ENCODE peak calls at places on chromosomes 3 and 15, in four cellular contexts. G is SK-N-SH, F is K562, C is HepG2. Z is an unnamed sample.
A peak's percentile ranks its signal among the peaks of the same experiment; 100 is the strongest.

GRCh38 chr3:14126017-14126902 is 1.4 kb downstream of the TMEM43 start:
- DNase-seq in G (no peak), C (no peak), F (peak; percentile 83), Z (no peak)

GRCh38 chr3:167032267-167032876 is 347.7 kb downstream of the ZBBX start:
- DNase-seq in F (no peak), G (peak; percentile 9), C (peak; percentile 57), Z (no peak)

GRCh38 chr3:30435950-30436349 is 170.5 kb upstream of the TGFBR2 start:
- DNase-seq in G (no peak), C (no peak), F (no peak), Z (no peak)

GRCh38 chr15:92797168-92798052 is 102.7 kb upstream of the CHD2 start:
- DNase-seq in G (peak; percentile 62), C (peak; percentile 78), F (peak; percentile 56), Z (no peak)

GRCh38 chr3:161372321-161373260 is 1.3 kb upstream of the SPTSSB start:
- DNase-seq in C (no peak), F (no peak), G (peak; percentile 74), Z (peak; percentile 43)

GRCh38 chr3:40546811-40547210 is 22.1 kb downstream of the ZNF621 start:
- DNase-seq in C (no peak), G (no peak), F (no peak), Z (no peak)

GRCh38 chr3:152834354-152835310 is at the start of gene P2RY1:
- DNase-seq in F (peak; percentile 83), C (no peak), G (peak; percentile 70), Z (peak; percentile 90)

GRCh38 chr3:178705925-178706324 is 169.7 kb downstream of the KCNMB2 start:
- DNase-seq in C (no peak), F (no peak), G (no peak), Z (no peak)

GRCh38 chr3:29079358-29079757 is 201.5 kb upstream of the RBMS3 start:
- DNase-seq in F (no peak), C (no peak), G (no peak), Z (no peak)

GRCh38 chr15:89805241-89806216 is 9.1 kb downstream of the ANPEP start:
- DNase-seq in F (no peak), C (no peak), G (no peak), Z (no peak)

GRCh38 chr3:171874251-171874679 is 31.1 kb downstream of the TMEM212 start:
- DNase-seq in G (no peak), C (peak; percentile 5), F (no peak), Z (no peak)

GRCh38 chr3:25584011-25584789 is 80.5 kb downstream of the TOP2B start:
- DNase-seq in G (no peak), F (no peak), C (no peak), Z (no peak)

GRCh38 chr3:86563358-86563970 is 427.5 kb downstream of the VGLL3 start:
- DNase-seq in C (peak; percentile 34), F (peak; percentile 12), G (peak; percentile 16), Z (no peak)

GRCh38 chr15:27133244-27133643 is 162.3 kb downstream of the GABRG3 start:
- DNase-seq in C (no peak), F (no peak), G (peak; percentile 24), Z (no peak)

GRCh38 chr3:114447545-114447944 is 153.7 kb downstream of the TIGIT start:
- DNase-seq in F (no peak), G (no peak), C (no peak), Z (no peak)

GRCh38 chr15:89450076-89451006 is 46.0 kb downstream of the RHCG start:
- DNase-seq in C (no peak), F (no peak), G (peak; percentile 77), Z (no peak)

GRCh38 chr3:3708769-3709115 is 90.5 kb upstream of the LRRN1 start:
- DNase-seq in C (no peak), F (no peak), G (no peak), Z (no peak)

GRCh38 chr15:31857194-31857593 is 173.1 kb upstream of the CHRNA7 start:
- DNase-seq in F (no peak), C (no peak), G (no peak), Z (peak; percentile 44)

GRCh38 chr3:26657406-26657976 is 34.9 kb downstream of the LRRC3B start:
- DNase-seq in C (no peak), G (no peak), F (no peak), Z (no peak)

GRCh38 chr3:45120615-45121158 is 25.5 kb downstream of the CDCP1 start:
- DNase-seq in F (no peak), G (no peak), C (peak; percentile 39), Z (no peak)

GRCh38 chr3:182711261-182711683 is 82.0 kb upstream of the ATP11B start:
- DNase-seq in G (no peak), C (peak; percentile 59), F (no peak), Z (no peak)

GRCh38 chr3:11641316-11641682 is 2.4 kb downstream of the VGLL4 start:
- DNase-seq in C (no peak), F (no peak), G (no peak), Z (no peak)

GRCh38 chr3:146088840-146089239 is 72.1 kb downstream of the PLOD2 start:
- DNase-seq in F (no peak), G (no peak), C (no peak), Z (no peak)

GRCh38 chr3:47108546-47108945 is 55.4 kb downstream of the SETD2 start:
- DNase-seq in G (no peak), F (no peak), C (no peak), Z (no peak)

GRCh38 chr3:181006541-181006940 is 17.0 kb upstream of the DNAJC19 start:
- DNase-seq in F (no peak), C (no peak), G (no peak), Z (no peak)

GRCh38 chr3:183285828-183286457 is 32.9 kb downstream of the B3GNT5 start:
- DNase-seq in F (no peak), G (peak; percentile 81), C (peak; percentile 15), Z (no peak)

GRCh38 chr3:180962530-180962929 is 27.0 kb downstream of the DNAJC19 start:
- DNase-seq in G (no peak), F (no peak), C (no peak), Z (no peak)

GRCh38 chr15:101455291-101455916 is 34.1 kb downstream of the PCSK6 start:
- DNase-seq in C (no peak), F (no peak), G (peak; percentile 63), Z (no peak)

DNA sequence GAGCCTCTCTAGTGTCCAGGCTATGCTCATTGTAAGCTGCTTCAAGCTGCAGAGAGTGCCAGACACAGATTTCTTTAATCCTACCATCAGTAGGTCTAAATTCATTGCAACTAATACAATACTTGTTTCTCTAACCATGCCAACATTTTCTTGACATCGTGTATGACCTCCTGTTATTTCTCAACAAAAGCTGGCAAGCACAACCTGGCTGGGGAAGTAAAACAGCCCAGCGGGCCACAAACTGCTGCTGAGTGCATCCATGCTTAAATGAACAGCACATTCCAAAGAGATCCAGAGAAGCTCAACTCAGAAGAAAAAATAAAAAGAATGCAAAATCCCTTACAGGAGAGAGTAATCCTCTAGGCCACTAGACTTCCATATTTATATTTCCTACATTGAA is 36.5 kb downstream of the GMNC start:
- DNase-seq in C (no peak), G (no peak), F (no peak), Z (no peak)
- TF ChIP-seq FOXJ3 in C (no peak), G (no peak), F (no peak), Z (no peak)

GRCh38 chr3:191262650-191263049 is 63.6 kb downstream of the OSTN start:
- DNase-seq in C (no peak), G (no peak), F (no peak), Z (no peak)

GRCh38 chr3:191260431-191261303 is 61.6 kb downstream of the OSTN start:
- DNase-seq in C (no peak), G (no peak), F (no peak), Z (no peak)

GRCh38 chr3:191261304-191261638 is 62.2 kb downstream of the OSTN start:
- DNase-seq in C (no peak), F (no peak), G (no peak), Z (no peak)

GRCh38 chr3:191263850-191264249 is 64.8 kb downstream of the OSTN start:
- DNase-seq in F (no peak), G (no peak), C (no peak), Z (no peak)

DNA sequence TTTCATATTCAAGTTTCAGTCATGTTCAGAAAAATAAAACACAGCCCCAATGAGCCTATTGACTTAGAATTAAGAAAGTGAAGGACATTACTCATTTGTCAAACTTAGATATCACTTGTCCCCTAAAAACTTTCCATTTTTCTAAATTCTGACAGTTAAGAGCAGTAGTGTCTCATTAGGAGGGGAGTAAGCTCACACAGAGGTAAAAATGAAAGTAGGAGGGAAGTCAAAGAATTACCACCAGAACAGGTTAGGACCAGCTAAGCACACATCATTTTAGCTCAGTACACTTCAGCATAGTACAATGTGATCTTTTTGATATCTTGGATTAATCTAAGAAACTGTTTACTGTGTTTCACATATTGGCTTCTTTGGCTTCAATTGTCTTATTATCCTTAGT is 64.3 kb downstream of the OSTN start:
- DNase-seq in G (no peak), C (no peak), F (no peak), Z (no peak)
- TF ChIP-seq FOXJ3 in G (no peak), C (no peak), F (no peak), Z (no peak)

DNA sequence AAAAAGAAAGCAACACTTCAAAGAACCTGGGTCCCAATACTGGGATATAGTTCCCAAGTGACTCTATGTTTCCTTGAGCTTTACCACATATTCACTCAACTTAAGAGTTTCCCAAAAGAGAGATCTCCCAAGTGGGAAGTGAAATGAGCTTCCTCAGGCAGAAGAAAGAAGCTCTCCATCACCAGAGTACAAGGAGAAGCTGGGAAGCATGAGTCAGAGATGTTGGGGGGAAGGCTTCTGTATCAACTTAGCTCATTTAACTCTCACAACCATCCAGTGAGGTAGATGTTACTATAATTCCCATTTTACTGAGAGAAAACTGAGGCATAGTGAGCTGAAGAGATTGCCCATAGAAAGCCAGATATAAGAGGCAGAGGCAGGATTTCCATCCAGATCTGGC is 47.0 kb upstream of the TRIM42 start:
- DNase-seq in G (no peak), F (no peak), C (no peak), Z (no peak)
- TF ChIP-seq FOXJ3 in G (no peak), F (no peak), C (no peak), Z (no peak)

DNA sequence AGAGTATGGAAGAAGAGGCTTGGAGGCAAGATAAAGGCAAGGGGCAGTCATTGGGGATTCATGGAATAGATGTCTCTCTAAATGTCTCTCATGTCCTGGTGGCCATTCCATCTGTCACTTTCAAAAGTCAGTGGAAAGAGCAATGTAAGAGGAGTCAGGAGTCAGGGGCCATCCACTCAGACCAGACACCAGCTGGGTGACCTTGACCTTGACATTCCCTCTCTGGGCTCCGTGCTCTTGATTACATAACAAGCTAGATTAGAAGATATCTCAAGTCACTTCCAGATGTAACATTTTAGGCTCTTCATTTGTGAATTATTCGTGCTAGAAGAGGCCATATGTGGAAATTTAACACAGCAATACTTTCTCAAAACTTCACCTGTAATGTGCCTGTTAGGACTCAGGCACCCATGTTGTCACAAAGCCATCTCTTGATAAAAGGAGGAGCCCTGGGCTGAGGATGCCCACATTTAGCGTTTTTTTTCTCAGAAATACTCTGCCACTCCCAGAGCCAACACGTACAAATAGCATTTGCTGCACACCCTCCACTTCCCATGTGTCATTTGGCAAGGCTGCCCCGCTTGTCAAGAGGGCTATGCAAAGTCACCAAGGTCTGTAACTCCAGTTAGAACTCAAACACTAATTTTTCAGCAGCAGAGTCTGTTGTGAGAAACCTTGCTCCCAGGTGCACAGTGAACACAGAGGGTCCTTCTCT is 321.7 kb downstream of the RORA start:
- DNase-seq in C (no peak), G (no peak), F (no peak), Z (no peak)
- TF ChIP-seq FOXJ3 in C (no peak), G (no peak), F (no peak), Z (no peak)

Z was measured in WTC11.